ENCODE peak calls at places on chromosomes 4 and X, in four cellular contexts. P is IMR-90, W is H1, I is H9. Q is an unnamed sample.

GRCh38 chrX:74230094-74230493 is 73.9 kb upstream of the ZCCHC13 start:
- DNase-seq in I (no peak), P (no peak), W (no peak), Q (no peak)

GRCh38 chrX:13937370-13938052 is 92.2 kb downstream of the GEMIN8 start:
- DNase-seq in I (no peak), W (peak; percentile 45), P (peak; percentile 53), Q (peak; percentile 88)

GRCh38 chr4:78222575-78223186 is 165.6 kb downstream of the FRAS1 start:
- DNase-seq in P (no peak), I (peak; percentile 36), W (no peak), Q (peak; percentile 69)

GRCh38 chr4:31021008-31021407 is 300.8 kb downstream of the PCDH7 start:
- DNase-seq in P (no peak), I (no peak), W (no peak), Q (no peak)

GRCh38 chr4:89549907-89550306 is 242.3 kb upstream of the GPRIN3 start:
- DNase-seq in P (peak; percentile 54), I (no peak), W (no peak), Q (no peak)

GRCh38 chrX:73850124-73851013 is 287.4 kb downstream of the CHIC1 start:
- DNase-seq in W (no peak), I (no peak), P (peak; percentile 38), Q (peak; percentile 63)

GRCh38 chr4:185479507-185479971 is 8.0 kb upstream of the CCDC110 start:
- DNase-seq in I (no peak), P (no peak), W (no peak), Q (no peak)

GRCh38 chr4:128358231-128358902 is 70.8 kb upstream of the PGRMC2 start:
- DNase-seq in P (peak; percentile 91), W (no peak), I (no peak), Q (no peak)

GRCh38 chr4:173014113-173014558 is 154.5 kb upstream of the GALNT7 start:
- DNase-seq in I (peak; percentile 86), W (peak; percentile 74), P (peak; percentile 85), Q (peak; percentile 93)

GRCh38 chr4:67052981-67053380 is 492.3 kb downstream of the CENPC start:
- DNase-seq in W (no peak), P (no peak), I (no peak), Q (no peak)

GRCh38 chrX:139766545-139766983 is 58.6 kb upstream of the MCF2 start:
- DNase-seq in W (no peak), P (no peak), I (no peak), Q (no peak)

GRCh38 chrX:124001581-124001980 is 40.1 kb downstream of the STAG2 start:
- DNase-seq in I (no peak), P (no peak), W (no peak), Q (no peak)

GRCh38 chr4:10664408-10664807 is 20.2 kb downstream of the CLNK start:
- DNase-seq in I (no peak), W (no peak), P (peak; percentile 87), Q (no peak)

GRCh38 chr4:54058171-54058570 is 6.2 kb downstream of the CHIC2 start:
- DNase-seq in I (no peak), W (no peak), P (no peak), Q (no peak)

GRCh38 chrX:104330966-104331365 is 76.2 kb upstream of the ESX1 start:
- DNase-seq in W (no peak), P (peak; percentile 65), I (no peak), Q (no peak)

GRCh38 chrX:44071070-44071645 is 98.0 kb upstream of the NDP start:
- DNase-seq in W (no peak), P (no peak), I (no peak), Q (no peak)

GRCh38 chrX:149962859-149963757 is 24.8 kb upstream of the EOLA2 start:
- DNase-seq in P (peak; percentile 69), I (peak; percentile 36), W (no peak), Q (peak; percentile 65)

GRCh38 chr4:130356873-130357272 is 1260.9 kb downstream of the C4orf33 start:
- DNase-seq in W (no peak), P (no peak), I (no peak), Q (no peak)

GRCh38 chr4:150462743-150463142 is 119.2 kb upstream of the MAB21L2 start:
- DNase-seq in P (peak; percentile 49), W (no peak), I (no peak), Q (no peak)

GRCh38 chrX:11381464-11381863 is 88.3 kb downstream of the AMELX start:
- DNase-seq in W (no peak), I (peak; percentile 32), P (peak; percentile 63), Q (peak; percentile 60)

GRCh38 chr4:38868055-38868965 is 704 bp downstream of the FAM114A1 start:
- DNase-seq in W (peak; percentile 59), I (peak; percentile 38), P (peak; percentile 60), Q (peak; percentile 65)

GRCh38 chr4:15690020-15690809 is 8.6 kb downstream of the FAM200B start:
- DNase-seq in W (no peak), P (peak; percentile 93), I (no peak), Q (peak; percentile 98)

GRCh38 chrX:150465856-150466775 is 102.3 kb upstream of the MTM1 start:
- DNase-seq in I (no peak), W (no peak), P (no peak), Q (no peak)

GRCh38 chrX:21961142-21961541 is 20.6 kb downstream of the SMS start:
- DNase-seq in P (no peak), W (no peak), I (no peak), Q (no peak)

GRCh38 chr4:26175016-26175786 is 145.6 kb upstream of the RBPJ start:
- DNase-seq in W (no peak), P (no peak), I (no peak), Q (no peak)

GRCh38 chr4:89283226-89283974 is 24.2 kb downstream of the GPRIN3 start:
- DNase-seq in P (no peak), W (no peak), I (no peak), Q (peak; percentile 46)

GRCh38 chr4:150579591-150580234 is 2.2 kb upstream of the MAB21L2 start:
- DNase-seq in W (peak; percentile 72), I (peak; percentile 50), P (peak; percentile 43), Q (peak; percentile 56)

GRCh38 chr4:119643306-119644042 is 14.9 kb upstream of the PDE5A start:
- DNase-seq in W (no peak), I (no peak), P (peak; percentile 46), Q (no peak)

GRCh38 chrX:118370921-118371624 is 25.2 kb downstream of the WDR44 start:
- DNase-seq in I (no peak), P (peak; percentile 65), W (no peak), Q (no peak)

GRCh38 chrX:6460893-6461490 is 73.9 kb downstream of the VCX3A start:
- DNase-seq in I (no peak), W (no peak), P (no peak), Q (peak; percentile 23)

DNA sequence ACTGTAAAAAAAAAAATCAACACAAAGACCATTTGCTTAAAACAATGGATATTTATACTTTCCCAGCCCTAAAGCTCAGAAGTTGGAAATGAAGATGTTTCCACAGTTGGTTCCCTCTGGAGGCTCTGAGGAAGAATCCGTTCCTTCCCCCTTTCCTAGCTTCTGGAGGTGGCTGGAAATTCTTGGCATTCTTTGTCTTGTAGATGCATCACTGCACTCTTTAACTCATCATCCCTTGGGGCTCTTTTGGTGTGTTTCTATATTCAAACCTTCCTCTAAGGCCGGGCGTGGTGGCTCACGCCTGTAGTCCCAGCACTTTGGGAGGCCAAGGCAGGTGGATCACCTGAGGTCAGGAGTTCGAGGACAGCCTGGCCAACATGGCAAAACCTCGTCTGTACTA is 78.7 kb downstream of the VCX3A start:
- DNase-seq in P (no peak), I (no peak), W (no peak), Q (peak; percentile 72)
- H3K56ac ChIP-seq in P (no peak overlapping the region), I (no peak overlapping the region), W (no peak overlapping the region), Q (no peak overlapping the region)

GRCh38 chr4:44725861-44726820 is at the start of gene GNPDA2:
- DNase-seq in W (peak; percentile 85), P (peak; percentile 89), I (peak; percentile 90), Q (peak; percentile 92)
- H4K8ac ChIP-seq in W (peak within 1 kb of the TSS; percentile 4), P (peak within 1 kb of the TSS; percentile 90), I (no peak within 1 kb of the TSS), Q (no peak within 1 kb of the TSS)

GRCh38 chrX:1686642-1687041 is 71.8 kb downstream of the ASMT start:
- DNase-seq in P (no peak), I (no peak), W (peak; percentile 6), Q (no peak)
- H3K56ac ChIP-seq in P (no peak overlapping the region), I (no peak overlapping the region), W (no peak overlapping the region), Q (no peak overlapping the region)

GRCh38 chrX:48520976-48521352 is 644 bp upstream of the EBP start:
- DNase-seq in P (no peak), W (no peak), I (peak; percentile 63), Q (peak; percentile 64)
- H4K8ac ChIP-seq in P (peak overlapping the region; percentile 76), W (no peak overlapping the region), I (no peak overlapping the region), Q (no peak overlapping the region)

Q was measured in mesendoderm.